ENCODE peak calls at places on chromosomes 4 and X, in nine cellular contexts. Q, N, H, B, G, I, E, F and R are unnamed samples.

GRCh38 chr4:3713817-3714641 is 52.2 kb upstream of the ADRA2C start:
- DNase-seq in Q (peak; percentile 32), N (no peak), H (no peak), B (no peak), G (no peak), I (peak; percentile 51), E (no peak), F (no peak), R (no peak)

GRCh38 chr4:24778427-24779225 is 16.7 kb upstream of the SOD3 start:
- DNase-seq in Q (peak; percentile 82), N (no peak), H (peak; percentile 48), B (peak; percentile 94), G (peak; percentile 72), I (no peak), E (no peak), F (no peak), R (no peak)

GRCh38 chr4:41975341-41975740 is 6.2 kb upstream of the DCAF4L1 start:
- DNase-seq in Q (no peak), N (no peak), H (no peak), B (no peak), G (no peak), I (no peak), E (no peak), F (no peak), R (no peak)

GRCh38 chr4:37780444-37781133 is 45.9 kb upstream of the PGM2 start:
- DNase-seq in Q (no peak), N (no peak), H (no peak), B (no peak), G (no peak), I (no peak), E (no peak), F (no peak), R (no peak)

GRCh38 chr4:92307886-92308285 is 4.1 kb downstream of the GRID2 start:
- DNase-seq in Q (no peak), N (no peak), H (no peak), B (no peak), G (no peak), I (no peak), E (no peak), F (no peak), R (no peak)

GRCh38 chr4:176044589-176044951 is 21.1 kb upstream of the WDR17 start:
- DNase-seq in Q (no peak), N (no peak), H (no peak), B (no peak), G (no peak), I (no peak), E (no peak), F (no peak), R (no peak)

GRCh38 chrX:12162420-12162819 is 24.1 kb downstream of the FRMPD4 start:
- DNase-seq in Q (no peak), N (no peak), H (no peak), B (no peak), G (no peak), I (no peak), E (no peak), F (no peak), R (no peak)

GRCh38 chr4:145937021-145937861 is 1.4 kb downstream of the ZNF827 start:
- DNase-seq in Q (peak; percentile 78), N (peak; percentile 71), H (peak; percentile 42), B (no peak), G (peak; percentile 67), I (peak; percentile 90), E (peak; percentile 75), F (peak; percentile 67), R (peak; percentile 87)

GRCh38 chr4:127162741-127163140 is 470.0 kb upstream of the INTU start:
- DNase-seq in Q (no peak), N (no peak), H (peak; percentile 81), B (peak; percentile 52), G (no peak), I (no peak), E (no peak), F (no peak), R (no peak)

GRCh38 chr4:102263024-102263787 is 82.1 kb downstream of the SLC39A8 start:
- DNase-seq in Q (no peak), N (no peak), H (peak; percentile 70), B (no peak), G (no peak), I (no peak), E (no peak), F (no peak), R (no peak)
- TF ChIP-seq CTCF in Q (peak; percentile 27), N (peak; percentile 20), H (peak; percentile 62), B (peak; percentile 51), G (peak; percentile 13), I (peak; percentile 54), E (peak; percentile 48), F (no peak), R (no peak)

DNA sequence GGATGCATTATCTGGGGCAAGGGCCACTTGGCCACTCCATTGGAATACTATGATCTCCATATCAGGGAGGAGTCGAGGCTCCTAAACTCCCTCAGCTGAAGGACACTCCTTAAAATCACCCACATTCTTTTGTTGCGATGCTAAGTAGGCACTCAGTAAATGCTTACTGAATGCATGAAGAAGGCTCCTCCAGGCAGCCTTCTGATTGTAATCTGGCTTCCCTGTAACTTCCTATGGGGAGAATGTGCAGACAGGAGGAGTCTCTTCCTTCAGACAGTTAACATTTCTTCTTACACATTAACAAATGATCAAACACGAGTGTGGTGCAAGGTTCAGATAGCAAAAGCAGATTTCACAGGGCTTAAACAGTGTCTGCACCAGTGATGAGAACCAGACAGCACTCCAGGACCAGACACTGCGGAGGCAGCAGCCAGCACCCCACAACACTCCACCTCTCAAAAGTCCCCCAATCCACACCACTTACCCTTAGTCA is 21.4 kb upstream of the USO1 start:
- DNase-seq in Q (no peak), N (no peak), H (no peak), B (no peak), G (no peak), I (no peak), E (no peak), F (no peak), R (no peak)
- H3K27ac ChIP-seq in Q (no peak overlapping the region), N (no peak overlapping the region), H (no peak overlapping the region), B (no peak overlapping the region), G (no peak overlapping the region), I (no peak overlapping the region), E (no peak overlapping the region), F (no peak overlapping the region), R (no peak overlapping the region)

DNA sequence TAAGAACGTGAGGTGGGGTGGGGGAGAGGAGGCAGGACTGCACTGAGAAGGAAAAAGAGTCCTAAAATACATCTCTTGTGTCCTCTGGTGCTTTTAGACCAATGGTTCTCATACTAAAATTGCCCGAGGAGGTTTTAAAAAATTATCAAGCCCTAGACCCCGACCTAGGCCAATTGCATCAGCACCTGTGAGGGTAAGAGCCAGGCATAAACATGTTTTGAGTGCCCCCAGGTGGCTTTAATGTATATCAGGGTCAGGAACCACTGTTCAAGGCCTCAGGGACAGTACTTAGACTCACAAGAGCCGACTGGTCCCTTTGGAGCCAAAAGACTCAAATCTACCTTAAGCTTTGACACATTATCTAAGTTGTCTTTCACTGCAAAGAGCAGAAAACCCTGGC is 37.5 kb upstream of the TMEM150C start:
- DNase-seq in Q (no peak), N (no peak), H (no peak), B (no peak), G (no peak), I (no peak), E (no peak), F (no peak), R (no peak)
- TF ChIP-seq CTCF in Q (no peak), N (no peak), H (no peak), B (no peak), G (no peak), I (no peak), E (no peak), F (no peak), R (no peak)

DNA sequence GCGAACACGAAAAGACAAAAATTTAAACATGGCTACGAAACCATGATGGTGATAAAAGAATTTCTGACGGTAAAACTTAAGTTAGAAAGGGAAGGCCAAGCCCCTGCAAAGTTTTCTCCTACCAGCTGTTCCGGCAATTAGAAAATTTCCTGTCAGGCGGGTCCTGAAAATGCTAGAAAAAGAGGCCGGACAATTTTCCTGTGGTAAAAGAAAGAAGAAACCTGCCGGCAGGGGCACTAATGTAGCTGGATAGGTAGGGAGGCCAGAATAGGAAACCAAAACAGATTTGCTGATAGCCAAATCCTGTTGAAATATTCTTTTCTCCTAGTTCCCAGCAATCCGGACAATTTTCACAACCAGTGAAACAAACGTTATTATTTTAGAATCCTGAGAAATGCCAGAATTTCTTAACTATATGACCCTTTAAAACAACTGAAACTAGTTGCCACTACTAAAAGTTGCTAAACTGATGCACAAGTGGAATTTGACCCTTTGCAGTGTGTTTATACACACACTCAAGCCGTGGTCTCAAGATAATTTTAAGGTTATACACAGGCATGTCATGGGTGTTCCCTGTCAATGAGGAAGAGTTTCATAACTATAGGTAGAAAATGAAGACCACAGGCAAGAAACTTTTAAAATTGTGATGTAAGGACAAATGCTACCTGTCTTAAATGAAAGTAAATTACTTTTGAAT is 47.8 kb downstream of the RPS6KA3 start:
- DNase-seq in Q (no peak), N (peak; percentile 33), H (no peak), B (no peak), G (peak; percentile 15), I (no peak), E (no peak), F (no peak), R (no peak)
- H3K27ac ChIP-seq in Q (no peak overlapping the region), N (peak overlapping the region; percentile 74), H (no peak overlapping the region), B (no peak overlapping the region), G (no peak overlapping the region), I (no peak overlapping the region), E (no peak overlapping the region), F (no peak overlapping the region), R (peak overlapping the region; percentile 34)